ENCODE peak calls at places on chromosome 13, in eight cellular contexts. L, Z, S, R, C, F, T and E are unnamed samples.

GRCh38 chr13:50224534-50224933 is 209.3 kb downstream of the KCNRG start:
- DNase-seq in R (no peak), F (no peak), S (no peak), T (peak), Z (no peak), L (no peak), C (no peak), E (no peak)

GRCh38 chr13:59531571-59532091 is 632.1 kb downstream of the DIAPH3 start:
- DNase-seq in T (peak), L (peak), S (peak), Z (no peak), R (peak), C (peak), F (peak), E (peak)

GRCh38 chr13:53336441-53337160 is 308.0 kb downstream of the OLFM4 start:
- DNase-seq in F (no peak), Z (no peak), L (no peak), S (no peak), R (no peak), C (no peak), T (no peak), E (no peak)

GRCh38 chr13:72304121-72304745 is 423.2 kb downstream of the MZT1 start:
- DNase-seq in F (no peak), Z (no peak), R (no peak), T (peak), S (no peak), L (no peak), C (no peak), E (no peak)

GRCh38 chr13:93248627-93249047 is 22.0 kb downstream of the GPC6 start:
- DNase-seq in L (no peak), C (peak), F (no peak), T (peak), Z (no peak), S (no peak), R (no peak), E (no peak)

GRCh38 chr13:52809310-52809769 is 39.1 kb downstream of the PCDH8 start:
- DNase-seq in R (no peak), S (peak), F (peak), C (peak), Z (peak), L (peak), T (peak), E (peak)

GRCh38 chr13:67063036-67063435 is 167.1 kb downstream of the PCDH9 start:
- DNase-seq in S (no peak), T (no peak), F (no peak), R (no peak), L (no peak), C (no peak), Z (no peak), E (no peak)

GRCh38 chr13:40589285-40590109 is 76.9 kb downstream of the FOXO1 start:
- DNase-seq in C (peak), R (no peak), T (peak), S (no peak), Z (peak), L (peak), F (peak), E (peak)

GRCh38 chr13:111099292-111099691 is 15.8 kb upstream of the ARHGEF7 start:
- DNase-seq in T (no peak), C (no peak), Z (no peak), R (no peak), F (no peak), L (no peak), S (no peak), E (no peak)

GRCh38 chr13:37194428-37194861 is 89.0 kb upstream of the CSNK1A1L start:
- DNase-seq in T (peak), Z (no peak), R (no peak), F (no peak), L (no peak), S (no peak), C (no peak), E (no peak)

GRCh38 chr13:105389373-105389772 is 1146.1 kb downstream of the EFNB2 start:
- DNase-seq in S (no peak), C (no peak), L (no peak), F (no peak), T (no peak), R (no peak), Z (no peak), E (no peak)

GRCh38 chr13:93169980-93170379 is 56.6 kb upstream of the GPC6 start:
- DNase-seq in R (no peak), T (peak), S (no peak), F (no peak), L (no peak), C (peak), Z (peak), E (no peak)

GRCh38 chr13:109699628-109700071 is 86.7 kb downstream of the IRS2 start:
- DNase-seq in Z (no peak), T (no peak), C (no peak), L (no peak), R (no peak), F (no peak), S (no peak), E (no peak)

GRCh38 chr13:35699805-35700204 is 223.3 kb upstream of the MAB21L1 start:
- DNase-seq in T (peak), F (no peak), C (no peak), R (no peak), L (no peak), S (no peak), Z (no peak), E (peak)

GRCh38 chr13:95128045-95128643 is 173.1 kb downstream of the ABCC4 start:
- DNase-seq in C (peak), F (no peak), L (no peak), T (no peak), S (no peak), Z (no peak), R (no peak), E (no peak)

GRCh38 chr13:33629610-33630009 is 188.3 kb upstream of the RFC3 start:
- DNase-seq in R (no peak), C (no peak), F (no peak), L (no peak), T (no peak), S (no peak), Z (no peak), E (no peak)

GRCh38 chr13:99600318-99600717 is 99.0 kb downstream of the TM9SF2 start:
- DNase-seq in F (no peak), T (no peak), R (no peak), C (no peak), L (no peak), Z (no peak), S (no peak), E (no peak)

GRCh38 chr13:21871919-21872318 is 201.0 kb downstream of the FGF9 start:
- DNase-seq in L (no peak), C (no peak), Z (no peak), S (no peak), T (no peak), R (no peak), F (no peak), E (no peak)

GRCh38 chr13:113078895-113079720 is 26.5 kb upstream of the F7 start:
- DNase-seq in S (no peak), T (no peak), Z (no peak), C (no peak), R (no peak), F (no peak), L (peak), E (no peak)

GRCh38 chr13:67369895-67370660 is 139.9 kb upstream of the PCDH9 start:
- DNase-seq in T (peak), Z (no peak), R (no peak), S (no peak), L (no peak), C (peak), F (no peak), E (no peak)

GRCh38 chr13:24693862-24694471 is 13.8 kb downstream of the ATP12A start:
- DNase-seq in Z (peak), S (no peak), F (peak), C (peak), R (no peak), L (no peak), T (peak), E (peak)

GRCh38 chr13:106361621-106362020 is 173.8 kb downstream of the EFNB2 start:
- DNase-seq in R (no peak), Z (no peak), C (no peak), L (no peak), F (no peak), T (peak), S (no peak), E (no peak)

GRCh38 chr13:51729853-51730553 is 74.0 kb downstream of the DHRS12 start:
- DNase-seq in F (no peak), R (no peak), Z (no peak), L (no peak), T (peak), S (no peak), C (peak), E (peak)

GRCh38 chr13:20525144-20525600 is 485 bp downstream of the CRYL1 start:
- DNase-seq in F (peak), R (no peak), L (peak), Z (peak), C (no peak), S (peak), T (peak), E (peak)

GRCh38 chr13:20127563-20128458 is 33.0 kb downstream of the GJA3 start:
- DNase-seq in L (peak), S (no peak), C (no peak), F (peak), T (peak), R (no peak), Z (peak), E (peak)

GRCh38 chr13:110528371-110528770 is 33.2 kb downstream of the RAB20 start:
- DNase-seq in R (no peak), F (no peak), C (no peak), Z (no peak), S (no peak), L (no peak), T (peak), E (no peak)

GRCh38 chr13:34469212-34469983 is 472.7 kb upstream of the NBEA start:
- DNase-seq in F (no peak), L (no peak), C (no peak), Z (no peak), R (no peak), S (no peak), T (peak), E (no peak)

GRCh38 chr13:110327036-110327790 is 20.1 kb downstream of the COL4A2 start:
- DNase-seq in Z (no peak), R (no peak), C (peak), L (no peak), S (no peak), F (no peak), T (no peak), E (no peak)

GRCh38 chr13:63843766-63844699 is 2428.4 kb upstream of the PCDH20 start:
- DNase-seq in F (no peak), Z (no peak), T (no peak), L (no peak), R (no peak), C (no peak), S (no peak), E (no peak)

GRCh38 chr13:33450956-33451709 is 165.6 kb upstream of the STARD13 start:
- DNase-seq in F (no peak), C (no peak), L (no peak), Z (no peak), T (no peak), S (no peak), R (no peak), E (no peak)

GRCh38 chr13:42211704-42212103 is 60.2 kb upstream of the AKAP11 start:
- DNase-seq in T (no peak), C (peak), L (no peak), S (no peak), F (no peak), R (no peak), Z (no peak), E (no peak)